ENCODE peak calls at places on chromosome X, in seven cellular contexts. One of them, this sample, is unnamed. For H3K36me3 and H3K27me3, the result is how much of the 10 kb centered on the place peaks cover.

GRCh38 chrX:110276778-110277177 is 41.1 kb downstream of the AMMECR1 start:
- DNase-seq in heart left ventricle: no peak
- DNase-seq in A673: no peak
- DNase-seq in left ventricle myocardium inferior: no peak
- DNase-seq in aorta: no peak
- DNase-seq in transverse colon: no peak
- DNase-seq in PC-9: no peak
- DNase-seq in this sample: no peak

GRCh38 chrX:118459494-118459893 is 36.1 kb upstream of the DOCK11 start:
- DNase-seq in transverse colon: no peak
- DNase-seq in A673: peak
- DNase-seq in heart left ventricle: no peak
- DNase-seq in left ventricle myocardium inferior: no peak
- DNase-seq in PC-9: peak
- DNase-seq in aorta: no peak
- DNase-seq in this sample: peak

GRCh38 chrX:74251006-74251930 is 52.7 kb upstream of the ZCCHC13 start:
- DNase-seq in aorta: no peak
- DNase-seq in PC-9: peak
- DNase-seq in heart left ventricle: no peak
- DNase-seq in A673: peak
- DNase-seq in transverse colon: peak
- DNase-seq in left ventricle myocardium inferior: no peak
- DNase-seq in this sample: no peak

GRCh38 chrX:73850124-73851013 is 287.4 kb downstream of the CHIC1 start:
- DNase-seq in A673: peak
- DNase-seq in transverse colon: peak
- DNase-seq in aorta: no peak
- DNase-seq in left ventricle myocardium inferior: no peak
- DNase-seq in PC-9: no peak
- DNase-seq in heart left ventricle: no peak
- DNase-seq in this sample: peak

GRCh38 chrX:15786930-15787329 is 3.4 kb upstream of the ZRSR2 start:
- DNase-seq in aorta: no peak
- DNase-seq in transverse colon: no peak
- DNase-seq in left ventricle myocardium inferior: no peak
- DNase-seq in A673: no peak
- DNase-seq in PC-9: no peak
- DNase-seq in heart left ventricle: no peak
- DNase-seq in this sample: no peak

GRCh38 chrX:132187451-132187850 is 31.8 kb downstream of the RAP2C start:
- DNase-seq in left ventricle myocardium inferior: no peak
- DNase-seq in aorta: no peak
- DNase-seq in A673: no peak
- DNase-seq in PC-9: no peak
- DNase-seq in heart left ventricle: no peak
- DNase-seq in transverse colon: no peak
- DNase-seq in this sample: no peak

GRCh38 chrX:18354369-18355329 is at the start of gene SCML2:
- DNase-seq in aorta: no peak
- DNase-seq in left ventricle myocardium inferior: peak
- DNase-seq in heart left ventricle: peak
- DNase-seq in transverse colon: peak
- DNase-seq in A673: peak
- DNase-seq in PC-9: peak
- DNase-seq in this sample: peak

GRCh38 chrX:143854006-143854405 is 29.9 kb upstream of the UBE2NL start:
- DNase-seq in heart left ventricle: no peak
- DNase-seq in PC-9: no peak
- DNase-seq in left ventricle myocardium inferior: no peak
- DNase-seq in transverse colon: no peak
- DNase-seq in A673: peak
- DNase-seq in aorta: no peak
- DNase-seq in this sample: no peak

GRCh38 chrX:94831364-94831763 is 1157.4 kb downstream of the FAM133A start:
- DNase-seq in heart left ventricle: no peak
- DNase-seq in PC-9: no peak
- DNase-seq in transverse colon: no peak
- DNase-seq in A673: peak
- DNase-seq in left ventricle myocardium inferior: no peak
- DNase-seq in aorta: no peak
- DNase-seq in this sample: no peak

GRCh38 chrX:53239474-53239873 is 14.5 kb upstream of the KDM5C start:
- DNase-seq in aorta: no peak
- DNase-seq in left ventricle myocardium inferior: no peak
- DNase-seq in A673: peak
- DNase-seq in heart left ventricle: no peak
- DNase-seq in PC-9: no peak
- DNase-seq in transverse colon: no peak
- DNase-seq in this sample: peak

GRCh38 chrX:68708503-68709290 is 61.2 kb downstream of the STARD8 start:
- DNase-seq in PC-9: no peak
- DNase-seq in left ventricle myocardium inferior: no peak
- DNase-seq in A673: no peak
- DNase-seq in heart left ventricle: no peak
- DNase-seq in transverse colon: no peak
- DNase-seq in aorta: no peak
- DNase-seq in this sample: peak

GRCh38 chrX:82412851-82413250 is 1095.2 kb upstream of the POU3F4 start:
- DNase-seq in left ventricle myocardium inferior: no peak
- DNase-seq in PC-9: no peak
- DNase-seq in transverse colon: no peak
- DNase-seq in A673: no peak
- DNase-seq in heart left ventricle: no peak
- DNase-seq in aorta: no peak
- DNase-seq in this sample: no peak

GRCh38 chrX:38260231-38260630 is 39.6 kb upstream of the SRPX start:
- DNase-seq in left ventricle myocardium inferior: no peak
- DNase-seq in aorta: no peak
- DNase-seq in transverse colon: peak
- DNase-seq in PC-9: no peak
- DNase-seq in A673: peak
- DNase-seq in heart left ventricle: no peak
- DNase-seq in this sample: peak

GRCh38 chrX:115410731-115411435 is 121.4 kb downstream of the LUZP4 start:
- DNase-seq in left ventricle myocardium inferior: no peak
- DNase-seq in A673: no peak
- DNase-seq in PC-9: no peak
- DNase-seq in aorta: no peak
- DNase-seq in transverse colon: no peak
- DNase-seq in heart left ventricle: no peak
- DNase-seq in this sample: no peak

DNA sequence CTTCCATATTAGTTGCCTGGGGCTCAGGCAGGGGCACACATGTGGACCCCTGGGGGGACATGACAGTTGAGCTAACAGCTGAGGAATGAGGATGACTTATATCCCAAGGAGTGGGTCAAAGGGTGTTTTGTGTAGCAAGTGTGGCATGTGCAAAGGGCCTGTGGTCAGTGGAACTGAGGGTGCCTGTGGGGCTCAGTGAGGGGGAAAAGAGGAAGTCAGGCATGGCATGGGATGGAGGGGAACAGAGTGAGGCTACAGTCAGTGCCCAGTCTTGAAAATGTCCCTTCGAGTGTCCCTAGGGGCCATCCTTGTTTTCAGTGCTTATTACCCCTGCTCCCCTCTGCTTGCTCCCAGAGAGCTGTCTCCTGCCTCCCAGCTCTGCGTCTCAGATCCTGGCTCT is 64.3 kb upstream of the CD99 start:
- DNase-seq in heart left ventricle: no peak
- DNase-seq in transverse colon: no peak
- DNase-seq in PC-9: no peak
- DNase-seq in left ventricle myocardium inferior: no peak
- DNase-seq in A673: no peak
- DNase-seq in aorta: no peak
- DNase-seq in this sample: no peak
- H3K36me3 ChIP-seq in heart left ventricle: under half
- H3K36me3 ChIP-seq in transverse colon: under half
- H3K36me3 ChIP-seq in PC-9: under half
- H3K36me3 ChIP-seq in left ventricle myocardium inferior: half or more
- H3K36me3 ChIP-seq in A673: half or more
- H3K36me3 ChIP-seq in aorta: under half
- H3K36me3 ChIP-seq in this sample: under half

GRCh38 chrX:129980540-129981206 is 1.8 kb upstream of the BCORL1 start:
- DNase-seq in A673: no peak
- DNase-seq in PC-9: peak
- DNase-seq in aorta: peak
- DNase-seq in left ventricle myocardium inferior: peak
- DNase-seq in transverse colon: peak
- DNase-seq in heart left ventricle: peak
- DNase-seq in this sample: peak

GRCh38 chrX:129980043-129980442 is 2.4 kb upstream of the BCORL1 start:
- DNase-seq in left ventricle myocardium inferior: no peak
- DNase-seq in A673: no peak
- DNase-seq in PC-9: peak
- DNase-seq in heart left ventricle: peak
- DNase-seq in aorta: peak
- DNase-seq in transverse colon: peak
- DNase-seq in this sample: peak

GRCh38 chrX:129982300-129983246 is at the start of gene BCORL1:
- DNase-seq in A673: peak
- DNase-seq in transverse colon: peak
- DNase-seq in heart left ventricle: peak
- DNase-seq in aorta: peak
- DNase-seq in left ventricle myocardium inferior: peak
- DNase-seq in PC-9: peak
- DNase-seq in this sample: peak

GRCh38 chrX:129981207-129981553 is 1.3 kb upstream of the BCORL1 start:
- DNase-seq in PC-9: no peak
- DNase-seq in A673: no peak
- DNase-seq in transverse colon: no peak
- DNase-seq in aorta: no peak
- DNase-seq in left ventricle myocardium inferior: no peak
- DNase-seq in heart left ventricle: no peak
- DNase-seq in this sample: no peak

GRCh38 chrX:129981752-129982299 is 609 bp upstream of the BCORL1 start:
- DNase-seq in A673: no peak
- DNase-seq in heart left ventricle: no peak
- DNase-seq in PC-9: no peak
- DNase-seq in transverse colon: peak
- DNase-seq in aorta: no peak
- DNase-seq in left ventricle myocardium inferior: no peak
- DNase-seq in this sample: peak
- H3K4me3 ChIP-seq in A673: no peak
- H3K4me3 ChIP-seq in heart left ventricle: no peak
- H3K4me3 ChIP-seq in PC-9: no peak
- H3K4me3 ChIP-seq in transverse colon: peak
- H3K4me3 ChIP-seq in aorta: peak
- H3K4me3 ChIP-seq in left ventricle myocardium inferior: no peak
- H3K4me3 ChIP-seq in this sample: peak

DNA sequence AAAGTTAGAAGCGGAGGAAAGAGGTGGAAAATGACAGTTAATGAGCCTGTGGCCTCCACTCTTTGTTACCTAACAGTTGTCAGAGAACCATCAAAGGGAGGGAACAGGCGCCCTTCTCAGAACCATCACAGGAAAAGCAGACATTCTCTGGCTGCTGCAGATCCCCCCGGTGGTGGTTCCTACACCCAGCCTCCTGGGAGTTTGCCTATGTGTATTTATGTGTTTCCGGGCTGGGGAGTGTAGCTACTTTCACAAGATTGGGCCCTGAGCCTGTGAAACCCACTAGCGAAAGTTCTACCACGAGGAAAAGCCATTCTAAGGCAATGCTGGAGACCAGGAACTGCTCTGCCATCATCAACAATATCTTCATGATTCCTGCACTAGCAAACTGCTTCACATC is 52.7 kb upstream of the BCOR start:
- DNase-seq in aorta: no peak
- DNase-seq in heart left ventricle: no peak
- DNase-seq in A673: no peak
- DNase-seq in left ventricle myocardium inferior: no peak
- DNase-seq in transverse colon: no peak
- DNase-seq in PC-9: no peak
- DNase-seq in this sample: peak
- H3K27me3 ChIP-seq in aorta: under half
- H3K27me3 ChIP-seq in heart left ventricle: under half
- H3K27me3 ChIP-seq in A673: under half
- H3K27me3 ChIP-seq in left ventricle myocardium inferior: under half
- H3K27me3 ChIP-seq in transverse colon: under half
- H3K27me3 ChIP-seq in PC-9: under half
- H3K27me3 ChIP-seq in this sample: half or more

GRCh38 chrX:45768666-45769065 is 568.0 kb upstream of the DIPK2B start:
- DNase-seq in transverse colon: no peak
- DNase-seq in left ventricle myocardium inferior: no peak
- DNase-seq in aorta: no peak
- DNase-seq in A673: no peak
- DNase-seq in PC-9: no peak
- DNase-seq in heart left ventricle: no peak
- DNase-seq in this sample: no peak
- H3K36me3 ChIP-seq in transverse colon: under half
- H3K36me3 ChIP-seq in left ventricle myocardium inferior: under half
- H3K36me3 ChIP-seq in aorta: under half
- H3K36me3 ChIP-seq in A673: under half
- H3K36me3 ChIP-seq in PC-9: under half
- H3K36me3 ChIP-seq in heart left ventricle: under half
- H3K36me3 ChIP-seq in this sample: under half

GRCh38 chrX:153685179-153685536 is 2.6 kb upstream of the SLC6A8 start:
- DNase-seq in transverse colon: no peak
- DNase-seq in left ventricle myocardium inferior: no peak
- DNase-seq in A673: no peak
- DNase-seq in PC-9: no peak
- DNase-seq in heart left ventricle: no peak
- DNase-seq in aorta: no peak
- DNase-seq in this sample: no peak
- H3K4me3 ChIP-seq in transverse colon: no peak
- H3K4me3 ChIP-seq in left ventricle myocardium inferior: no peak
- H3K4me3 ChIP-seq in A673: no peak
- H3K4me3 ChIP-seq in PC-9: no peak
- H3K4me3 ChIP-seq in heart left ventricle: no peak
- H3K4me3 ChIP-seq in aorta: no peak
- H3K4me3 ChIP-seq in this sample: no peak

GRCh38 chrX:32618154-32618553 is 593.2 kb downstream of the DMD start:
- DNase-seq in transverse colon: no peak
- DNase-seq in PC-9: no peak
- DNase-seq in A673: no peak
- DNase-seq in heart left ventricle: no peak
- DNase-seq in left ventricle myocardium inferior: no peak
- DNase-seq in aorta: no peak
- DNase-seq in this sample: no peak

GRCh38 chrX:32614707-32615106 is 596.6 kb downstream of the DMD start:
- DNase-seq in aorta: no peak
- DNase-seq in left ventricle myocardium inferior: no peak
- DNase-seq in PC-9: no peak
- DNase-seq in heart left ventricle: no peak
- DNase-seq in transverse colon: no peak
- DNase-seq in A673: no peak
- DNase-seq in this sample: no peak
- H3K27me3 ChIP-seq in aorta: under half
- H3K27me3 ChIP-seq in left ventricle myocardium inferior: under half
- H3K27me3 ChIP-seq in PC-9: under half
- H3K27me3 ChIP-seq in heart left ventricle: under half
- H3K27me3 ChIP-seq in transverse colon: under half
- H3K27me3 ChIP-seq in A673: under half
- H3K27me3 ChIP-seq in this sample: under half